ENCODE peak calls at places on chromosomes 4 and X, in four cellular contexts. One of them, this sample, is unnamed.

GRCh38 chr4:148814030-148814429 is 371.8 kb upstream of the NR3C2 start:
- DNase-seq in IMR-90: no peak
- DNase-seq in uterus: no peak
- DNase-seq in T-helper 2 cell: no peak
- DNase-seq in this sample: no peak

GRCh38 chr4:25088342-25088952 is 57.7 kb upstream of the LGI2 start:
- DNase-seq in T-helper 2 cell: no peak
- DNase-seq in IMR-90: peak; percentile 13
- DNase-seq in uterus: peak; percentile 37
- DNase-seq in this sample: no peak

GRCh38 chr4:665751-666435 is 8.2 kb downstream of the ATP5ME start:
- DNase-seq in IMR-90: no peak
- DNase-seq in T-helper 2 cell: peak; percentile 3
- DNase-seq in uterus: no peak
- DNase-seq in this sample: no peak

GRCh38 chrX:130091976-130092522 is 18.2 kb downstream of the ELF4 start:
- DNase-seq in uterus: no peak
- DNase-seq in IMR-90: no peak
- DNase-seq in T-helper 2 cell: peak; percentile 77
- DNase-seq in this sample: peak; percentile 85

GRCh38 chr4:123600921-123601904 is 204.6 kb downstream of the SPRY1 start:
- DNase-seq in IMR-90: no peak
- DNase-seq in T-helper 2 cell: no peak
- DNase-seq in uterus: no peak
- DNase-seq in this sample: no peak

GRCh38 chr4:22986881-22987280 is 294.1 kb downstream of the GBA3 start:
- DNase-seq in uterus: no peak
- DNase-seq in T-helper 2 cell: no peak
- DNase-seq in IMR-90: no peak
- DNase-seq in this sample: no peak

GRCh38 chr4:6071959-6072720 is 53.9 kb upstream of the C4orf50 start:
- DNase-seq in IMR-90: no peak
- DNase-seq in uterus: no peak
- DNase-seq in T-helper 2 cell: no peak
- DNase-seq in this sample: no peak

GRCh38 chr4:141395246-141395830 is 174.6 kb downstream of the ZNF330 start:
- DNase-seq in IMR-90: peak; percentile 37
- DNase-seq in uterus: no peak
- DNase-seq in T-helper 2 cell: no peak
- DNase-seq in this sample: no peak

GRCh38 chrX:13569479-13570244 is at the start of gene EGFL6:
- DNase-seq in IMR-90: no peak
- DNase-seq in T-helper 2 cell: no peak
- DNase-seq in uterus: no peak
- DNase-seq in this sample: no peak

GRCh38 chr4:76993787-76994641 is 44.5 kb downstream of the SEPTIN11 start:
- DNase-seq in T-helper 2 cell: peak; percentile 36
- DNase-seq in IMR-90: no peak
- DNase-seq in uterus: no peak
- DNase-seq in this sample: peak; percentile 50

This sample was measured in T-helper 22 cell.